ENCODE peak calls at places on chromosomes 13 and 19, in six cellular contexts. X is spleen; M is CD4-positive, alpha-beta memory T cell; G is tibial artery; B is left ventricle myocardium inferior; P is effector memory CD4-positive, alpha-beta T cell. Q is an unnamed sample.
A peak's percentile ranks its signal among the peaks of the same experiment; 100 is the strongest.

GRCh38 chr19:10717054-10717355 is 874 bp upstream of the DNM2 start:
- DNase-seq in B (no peak), X (no peak), G (no peak), P (no peak), M (no peak), Q (no peak)

GRCh38 chr19:48630289-48631036 is 6.7 kb downstream of the DBP start:
- DNase-seq in G (peak; percentile 74), X (peak; percentile 91), M (no peak), P (no peak), B (peak; percentile 86), Q (peak; percentile 91)

GRCh38 chr13:21022694-21023325 is 38.6 kb downstream of the LATS2 start:
- DNase-seq in G (peak; percentile 9), X (no peak), B (no peak), M (no peak), P (no peak), Q (no peak)

GRCh38 chr19:11519138-11519537 is 9.8 kb downstream of the ECSIT start:
- DNase-seq in X (no peak), G (no peak), B (no peak), P (no peak), M (no peak), Q (no peak)

GRCh38 chr13:66844933-66845332 is 385.2 kb downstream of the PCDH9 start:
- DNase-seq in G (no peak), P (no peak), X (no peak), B (no peak), M (no peak), Q (no peak)

GRCh38 chr19:29385191-29385795 is 140.5 kb upstream of the VSTM2B start:
- DNase-seq in P (no peak), M (no peak), G (no peak), X (peak; percentile 40), B (no peak), Q (no peak)

GRCh38 chr13:110463876-110464510 is 97.5 kb downstream of the RAB20 start:
- DNase-seq in M (no peak), G (no peak), B (no peak), P (no peak), X (no peak), Q (no peak)

GRCh38 chr13:110518571-110518970 is 43.0 kb downstream of the RAB20 start:
- DNase-seq in B (no peak), X (no peak), P (no peak), G (no peak), M (no peak), Q (peak; percentile 52)

GRCh38 chr13:106756446-106756845 is 188.5 kb upstream of the ARGLU1 start:
- DNase-seq in G (no peak), P (no peak), B (no peak), X (no peak), M (no peak), Q (no peak)

GRCh38 chr19:8324186-8325050 is 3.1 kb downstream of the RPS28 start:
- DNase-seq in P (no peak), M (no peak), B (no peak), X (no peak), G (no peak), Q (no peak)

GRCh38 chr13:19061278-19061677 is 120.3 kb downstream of the TUBA3C start:
- DNase-seq in M (no peak), B (no peak), X (no peak), G (no peak), P (no peak), Q (no peak)

GRCh38 chr13:50889317-50889716 is 20.3 kb upstream of the RNASEH2B start:
- DNase-seq in X (no peak), M (no peak), P (no peak), G (no peak), B (no peak), Q (no peak)
- H3K4me1 ChIP-seq in X (peaks cover 33% of the 10 kb centered on the region), M (peaks cover 40% of the 10 kb centered on the region), P (peaks cover 22% of the 10 kb centered on the region), G (no peaks in the 10 kb centered on the region), B (peaks cover 6% of the 10 kb centered on the region), Q (no peaks in the 10 kb centered on the region)

DNA sequence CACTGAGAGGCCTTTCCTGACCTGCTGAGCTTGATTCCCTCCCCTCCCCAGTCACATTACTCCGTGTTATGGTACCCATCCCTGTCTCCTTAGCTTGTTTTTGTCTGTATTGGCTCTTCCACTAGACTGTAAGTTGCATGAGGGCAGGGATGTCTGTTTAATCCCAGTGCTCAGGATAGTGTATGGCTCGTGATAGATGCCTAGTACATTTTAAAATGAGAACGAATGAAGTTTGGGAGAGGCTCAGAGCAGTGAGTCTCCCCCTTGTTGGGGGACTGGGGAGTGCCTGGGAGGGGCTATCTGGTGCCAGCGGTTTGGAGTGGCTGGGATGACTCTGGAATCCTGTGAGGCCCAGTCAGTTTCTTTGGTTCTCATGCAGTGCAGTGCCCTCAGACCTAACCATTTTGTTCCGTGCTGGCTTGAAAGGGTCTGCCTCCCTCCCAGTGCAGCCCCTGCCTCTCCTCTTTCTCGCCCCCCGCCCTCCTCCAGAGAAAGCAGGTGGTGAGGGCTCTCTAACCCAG is 35.5 kb downstream of the ACTN4 start:
- DNase-seq in B (no peak), G (no peak), X (no peak), M (no peak), P (no peak), Q (no peak)
- H3K4me1 ChIP-seq in B (peaks cover 100% of the 10 kb centered on the region), G (peaks cover 100% of the 10 kb centered on the region), X (peaks cover 97% of the 10 kb centered on the region), M (peaks cover 100% of the 10 kb centered on the region), P (peaks cover 84% of the 10 kb centered on the region), Q (peaks cover 7% of the 10 kb centered on the region)

GRCh38 chr13:89940383-89940782 is 1407.1 kb upstream of the MIR17HG start:
- DNase-seq in B (no peak), M (no peak), G (no peak), P (no peak), X (no peak), Q (no peak)

GRCh38 chr13:89932902-89933301 is 1414.6 kb upstream of the MIR17HG start:
- DNase-seq in B (no peak), P (no peak), G (no peak), X (no peak), M (no peak), Q (no peak)

GRCh38 chr13:89936256-89936655 is 1411.2 kb upstream of the MIR17HG start:
- DNase-seq in P (no peak), X (no peak), B (no peak), G (no peak), M (no peak), Q (no peak)

GRCh38 chr13:89943139-89943538 is 1404.3 kb upstream of the MIR17HG start:
- DNase-seq in X (no peak), B (no peak), M (no peak), P (no peak), G (no peak), Q (no peak)

GRCh38 chr13:89937420-89937819 is 1410.1 kb upstream of the MIR17HG start:
- DNase-seq in X (no peak), G (no peak), P (no peak), B (no peak), M (no peak), Q (no peak)
- H3K4me1 ChIP-seq in X (no peaks in the 10 kb centered on the region), G (no peaks in the 10 kb centered on the region), P (no peaks in the 10 kb centered on the region), B (no peaks in the 10 kb centered on the region), M (no peaks in the 10 kb centered on the region), Q (no peaks in the 10 kb centered on the region)

GRCh38 chr19:49850221-49850486 is 805 bp upstream of the PTOV1 start:
- DNase-seq in G (no peak), M (no peak), P (no peak), B (no peak), X (peak; percentile 82), Q (no peak)

GRCh38 chr19:49850487-49851342 is at the start of gene PTOV1:
- DNase-seq in P (peak; percentile 82), X (peak; percentile 97), M (peak; percentile 87), G (peak; percentile 88), B (peak; percentile 92), Q (peak; percentile 97)

GRCh38 chr19:49849433-49850220 is 1.3 kb upstream of the PTOV1 start:
- DNase-seq in P (no peak), M (no peak), B (no peak), G (no peak), X (no peak), Q (no peak)

GRCh38 chr19:49847731-49848696 is 2.9 kb upstream of the PTOV1 start:
- DNase-seq in P (no peak), B (no peak), G (no peak), M (no peak), X (no peak), Q (no peak)

DNA sequence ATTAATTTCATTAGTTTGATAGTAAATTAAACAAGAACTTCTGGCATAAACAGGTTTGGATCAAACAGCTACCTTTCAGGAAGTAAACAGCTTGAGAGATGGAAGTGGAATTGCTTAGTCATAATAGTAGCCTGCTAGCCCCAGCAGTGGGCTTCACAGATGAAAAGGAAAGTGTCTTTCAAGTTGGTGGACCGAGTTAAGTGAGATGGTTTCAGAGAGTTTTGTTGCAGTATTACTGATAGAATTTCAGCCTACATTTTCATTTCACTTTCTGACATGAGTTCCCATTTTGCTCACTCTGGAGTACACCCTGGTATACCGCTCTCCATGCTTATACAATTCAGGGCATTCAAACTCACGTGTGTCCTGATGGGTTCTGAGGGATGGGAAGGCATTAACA is 2.0 kb upstream of the PTOV1 start:
- DNase-seq in P (no peak), B (no peak), M (no peak), G (no peak), X (no peak), Q (no peak)
- H3K4me1 ChIP-seq in P (peaks cover 3% of the 10 kb centered on the region), B (peaks cover 36% of the 10 kb centered on the region), M (peaks cover 42% of the 10 kb centered on the region), G (peaks cover 28% of the 10 kb centered on the region), X (peaks cover 58% of the 10 kb centered on the region), Q (no peaks in the 10 kb centered on the region)

GRCh38 chr13:41919741-41920487 is 41.0 kb downstream of the VWA8 start:
- DNase-seq in M (no peak), B (no peak), X (no peak), P (no peak), G (no peak), Q (no peak)

GRCh38 chr13:41915096-41915495 is 45.8 kb downstream of the VWA8 start:
- DNase-seq in X (no peak), B (no peak), M (no peak), G (no peak), P (no peak), Q (no peak)

GRCh38 chr13:41916173-41916954 is 44.5 kb downstream of the VWA8 start:
- DNase-seq in X (no peak), G (no peak), M (peak; percentile 27), B (no peak), P (no peak), Q (no peak)

GRCh38 chr13:41917641-41918040 is 43.3 kb downstream of the VWA8 start:
- DNase-seq in X (no peak), G (no peak), M (no peak), B (no peak), P (no peak), Q (no peak)

DNA sequence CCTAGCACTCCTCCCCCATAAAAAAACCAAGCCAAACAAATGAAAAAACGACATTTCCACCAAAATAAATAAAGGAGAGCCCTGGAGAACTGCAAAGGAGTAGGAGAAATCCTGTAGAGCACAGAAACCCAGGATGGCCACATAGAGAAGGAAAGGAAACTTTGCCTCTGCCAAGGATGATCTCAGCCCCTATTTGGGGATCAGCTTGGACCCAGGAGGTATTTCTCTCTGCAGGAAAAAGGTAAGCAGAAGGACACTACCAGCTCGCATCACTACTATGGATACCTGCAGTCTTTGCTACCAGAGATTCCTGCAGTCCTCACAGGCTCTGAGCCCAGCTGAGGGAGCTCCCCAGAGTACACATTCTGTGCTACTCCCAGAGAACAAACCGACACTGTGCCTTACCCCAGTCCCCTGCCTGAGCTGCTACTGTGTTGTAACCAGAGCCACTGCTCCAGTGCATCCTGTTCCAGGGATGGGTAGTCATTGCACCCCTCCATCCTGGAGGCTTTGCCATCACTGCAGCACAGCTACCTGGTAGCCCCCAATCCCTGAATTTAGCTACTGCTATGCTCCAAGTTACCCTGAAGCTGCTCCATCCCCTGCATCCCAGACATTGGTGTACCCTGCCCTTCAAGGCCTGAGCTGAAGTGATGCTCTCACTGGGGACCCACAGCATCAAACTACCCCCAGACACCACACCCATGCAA is 41.7 kb downstream of the VWA8 start:
- DNase-seq in B (no peak), M (no peak), P (no peak), X (no peak), G (no peak), Q (no peak)
- H3K4me1 ChIP-seq in B (peaks cover 66% of the 10 kb centered on the region), M (peaks cover 27% of the 10 kb centered on the region), P (peaks cover 4% of the 10 kb centered on the region), X (peaks cover 16% of the 10 kb centered on the region), G (peaks cover 41% of the 10 kb centered on the region), Q (no peaks in the 10 kb centered on the region)

Q was measured in aorta.